ENCODE peak calls at places on chromosomes 1 and 21, in nine cellular contexts. C, S, G, U, D, F, N, W and R are unnamed samples.

GRCh38 chr1:39409055-39409816 is 82.2 kb upstream of the BMP8A start:
- DNase-seq in C (peak; percentile 63), U (peak; percentile 82), D (no peak), F (peak; percentile 50), S (peak; percentile 87), G (peak; percentile 34), N (no peak), W (peak; percentile 58), R (peak; percentile 75)

GRCh38 chr1:213393860-213394259 is 342.8 kb downstream of the RPS6KC1 start:
- DNase-seq in S (no peak), F (no peak), D (peak; percentile 62), G (no peak), W (peak; percentile 22), N (no peak), C (no peak), U (no peak), R (no peak)

GRCh38 chr21:45140346-45140940 is 66.1 kb downstream of the ADARB1 start:
- DNase-seq in W (peak; percentile 92), U (peak; percentile 95), F (peak; percentile 82), N (peak; percentile 91), S (peak; percentile 96), D (peak; percentile 94), G (peak; percentile 77), C (peak; percentile 77), R (peak; percentile 96)

GRCh38 chr1:244601336-244601735 is 51.6 kb upstream of the DESI2 start:
- DNase-seq in S (no peak), N (no peak), G (no peak), C (no peak), W (no peak), U (no peak), F (no peak), D (no peak), R (no peak)

GRCh38 chr1:44405804-44406743 is 1.0 kb downstream of the RNF220 start:
- DNase-seq in F (no peak), G (no peak), N (no peak), W (peak; percentile 20), U (no peak), C (peak; percentile 54), D (no peak), S (no peak), R (no peak)

GRCh38 chr1:151837197-151837596 is 2.4 kb downstream of the C2CD4D start:
- DNase-seq in G (no peak), C (no peak), W (no peak), S (no peak), D (no peak), F (no peak), U (no peak), N (no peak), R (no peak)

GRCh38 chr1:53459321-53460175 is at the start of gene DMRTB1:
- DNase-seq in F (no peak), D (no peak), S (no peak), U (no peak), G (no peak), N (no peak), C (no peak), W (no peak), R (no peak)

GRCh38 chr21:37565530-37566223 is 199.1 kb downstream of the DYRK1A start:
- DNase-seq in D (no peak), U (peak; percentile 56), S (peak; percentile 78), N (no peak), F (no peak), W (peak; percentile 62), G (no peak), C (no peak), R (no peak)

GRCh38 chr1:59156526-59157196 is 140.2 kb upstream of the FGGY start:
- DNase-seq in S (peak; percentile 33), F (peak; percentile 45), N (no peak), U (no peak), C (no peak), D (peak; percentile 45), W (peak; percentile 38), G (no peak), R (peak; percentile 47)

GRCh38 chr1:28530456-28530855 is 22.4 kb upstream of the TRNAU1AP start:
- DNase-seq in F (no peak), W (no peak), S (no peak), N (no peak), D (no peak), G (no peak), U (no peak), C (no peak), R (no peak)

GRCh38 chr1:116119876-116120275 is 8.7 kb downstream of the MAB21L3 start:
- DNase-seq in C (no peak), G (no peak), W (no peak), S (no peak), U (no peak), F (no peak), N (no peak), D (no peak), R (no peak)

GRCh38 chr1:1250828-1251284 is 4.3 kb upstream of the C1QTNF12 start:
- DNase-seq in S (no peak), W (no peak), U (no peak), N (no peak), G (no peak), C (no peak), F (no peak), D (peak; percentile 53), R (no peak)

GRCh38 chr1:35807614-35808375 is at the start of gene AGO4:
- DNase-seq in F (peak; percentile 58), D (peak; percentile 74), W (peak; percentile 81), U (peak; percentile 35), S (peak; percentile 39), N (peak; percentile 21), C (peak; percentile 82), G (peak; percentile 55), R (peak; percentile 49)

GRCh38 chr1:183622884-183623785 is 12.4 kb downstream of the ARPC5 start:
- DNase-seq in W (peak; percentile 73), G (peak; percentile 61), D (peak; percentile 61), C (peak; percentile 53), N (peak; percentile 71), S (peak; percentile 62), F (peak; percentile 66), U (peak; percentile 83), R (peak; percentile 79)

GRCh38 chr1:91801496-91802115 is 84.3 kb downstream of the TGFBR3 start:
- DNase-seq in N (no peak), G (no peak), W (no peak), D (no peak), F (no peak), U (no peak), S (no peak), C (no peak), R (no peak)

GRCh38 chr1:101028466-101028865 is 2.9 kb upstream of the DPH5 start:
- DNase-seq in G (no peak), W (no peak), S (no peak), C (no peak), N (no peak), U (no peak), F (no peak), D (no peak), R (no peak)
- H3K4me3 ChIP-seq in G (no peak overlapping the region), W (no peak overlapping the region), S (no peak overlapping the region), C (no peak overlapping the region), N (no peak overlapping the region), U (no peak overlapping the region), F (no peak overlapping the region), D (no peak overlapping the region), R (no peak overlapping the region)

GRCh38 chr21:30248844-30249243 is 32.9 kb upstream of the CLDN8 start:
- DNase-seq in F (no peak), U (no peak), S (no peak), C (no peak), G (no peak), N (no peak), D (no peak), W (no peak), R (no peak)
- TF ChIP-seq CTCF in F (no peak), U (no peak), S (no peak), C (no peak), G (no peak), N (no peak), D (no peak), W (no peak), R (no peak)

DNA sequence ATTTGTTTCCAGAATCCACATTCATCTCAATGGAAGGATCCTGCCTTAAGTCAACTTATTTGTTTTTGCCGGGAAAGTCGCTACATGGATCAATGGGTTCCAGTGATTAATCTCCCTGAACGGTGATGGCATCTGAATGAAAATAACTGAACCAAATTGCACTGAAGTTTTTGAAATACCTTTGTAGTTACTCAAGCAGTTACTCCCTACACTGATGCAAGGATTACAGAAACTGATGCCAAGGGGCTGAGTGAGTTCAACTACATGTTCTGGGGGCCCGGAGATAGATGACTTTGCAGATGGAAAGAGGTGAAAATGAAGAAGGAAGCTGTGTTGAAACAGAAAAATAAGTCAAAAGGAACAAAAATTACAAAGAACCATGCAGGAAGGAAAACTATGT is 2.6 kb downstream of the GADD45A start:
- DNase-seq in F (peak; percentile 18), C (no peak), S (peak; percentile 90), G (no peak), W (no peak), U (peak; percentile 95), N (peak; percentile 87), D (no peak), R (peak; percentile 87)
- H3K4me3 ChIP-seq in F (no peak overlapping the region), C (peak overlapping the region; percentile 93), S (peak overlapping the region; percentile 94), G (no peak overlapping the region), W (peak overlapping the region; percentile 19), U (peak overlapping the region; percentile 91), N (peak overlapping the region; percentile 90), D (peak overlapping the region; percentile 100), R (peak overlapping the region; percentile 95)

DNA sequence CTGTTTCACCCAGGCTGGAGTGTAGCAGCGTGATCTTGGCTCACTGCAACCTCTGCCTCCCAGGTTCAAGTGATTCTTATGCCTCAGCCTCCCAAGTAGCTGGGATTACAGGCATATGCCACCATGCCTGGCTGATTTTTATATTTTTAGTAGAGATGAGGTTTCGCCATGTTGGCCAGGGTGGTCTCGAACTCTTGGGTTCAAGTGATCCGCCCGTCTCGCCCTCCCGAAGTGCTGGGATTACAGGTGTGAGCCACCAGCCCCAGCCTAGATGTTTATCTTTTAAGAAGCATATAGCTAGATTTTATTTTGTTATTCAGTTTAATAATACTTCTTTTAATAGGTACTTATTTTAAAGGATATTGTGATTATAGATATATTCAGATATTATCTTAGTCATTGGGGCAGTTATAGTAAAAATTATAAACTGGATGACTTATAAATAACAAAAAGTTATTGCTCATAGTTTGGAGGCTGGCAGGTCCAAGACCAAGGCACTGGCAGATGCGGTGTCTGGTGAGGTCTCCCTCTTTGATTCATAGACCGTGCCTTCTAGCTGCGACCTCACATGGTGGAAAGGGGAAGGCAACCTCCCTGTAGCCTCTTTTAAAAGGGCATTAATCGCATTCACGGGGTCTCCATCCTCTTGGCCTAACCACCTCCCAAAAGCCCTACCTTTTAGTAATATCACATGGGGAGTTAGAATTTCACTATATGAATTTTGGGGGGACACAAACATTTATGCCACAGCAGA is 3.1 kb upstream of the KCNE2 start:
- DNase-seq in N (no peak), W (no peak), D (peak; percentile 15), G (no peak), C (no peak), F (no peak), U (no peak), S (no peak), R (no peak)
- TF ChIP-seq CTCF in N (no peak), W (no peak), D (peak; percentile 31), G (no peak), C (no peak), F (no peak), U (no peak), S (no peak), R (no peak)